ENCODE peak calls at places on chromosomes 4 and X, in eight cellular contexts. Y is IMR-90, W is GM12878, I is colonic mucosa, C is neural progenitor cell, T is MM.1S, F is GM23248, B is HCT116. P is an unnamed sample. For H3K4me1, the result is how much of the 10 kb centered on the place peaks cover.

GRCh38 chr4:24372915-24373314 is 211.4 kb downstream of the DHX15 start:
- DNase-seq in T (no peak), W (no peak), B (no peak), Y (no peak), F (no peak), C (no peak), I (no peak), P (no peak)

GRCh38 chr4:41600243-41600642 is 62.3 kb downstream of the LIMCH1 start:
- DNase-seq in T (no peak), C (no peak), Y (no peak), I (no peak), F (peak), B (peak), W (no peak), P (no peak)

GRCh38 chrX:80812176-80812575 is 2.5 kb upstream of the BRWD3 start:
- DNase-seq in F (peak), B (no peak), C (peak), Y (peak), T (peak), W (no peak), I (peak), P (peak)

GRCh38 chr4:86493460-86493859 is 100.7 kb upstream of the PTPN13 start:
- DNase-seq in F (peak), W (no peak), T (no peak), B (no peak), C (no peak), I (no peak), Y (peak), P (peak)

GRCh38 chr4:15893967-15894366 is 44.6 kb downstream of the FGFBP1 start:
- DNase-seq in F (peak), C (no peak), I (no peak), T (no peak), W (no peak), B (peak), Y (peak), P (peak)

GRCh38 chr4:137950286-137950685 is 291.9 kb downstream of the SLC7A11 start:
- DNase-seq in B (no peak), W (no peak), C (no peak), T (no peak), I (no peak), Y (no peak), F (no peak), P (no peak)

GRCh38 chr4:58760100-58760499 is 1649.9 kb upstream of the IGFBP7 start:
- DNase-seq in B (no peak), T (no peak), F (no peak), C (no peak), I (no peak), W (no peak), Y (no peak), P (no peak)

GRCh38 chr4:749771-750666 is 44.4 kb downstream of the PCGF3 start:
- DNase-seq in I (no peak), Y (peak), B (no peak), C (no peak), W (no peak), F (peak), T (no peak), P (peak)

GRCh38 chr4:88999392-88999791 is 57.6 kb downstream of the FAM13A start:
- DNase-seq in I (no peak), F (no peak), B (no peak), W (no peak), C (no peak), Y (no peak), T (no peak), P (no peak)

GRCh38 chrX:55981603-55982002 is 250.6 kb upstream of the KLF8 start:
- DNase-seq in I (no peak), B (no peak), Y (no peak), F (no peak), W (no peak), C (no peak), T (no peak), P (no peak)

GRCh38 chrX:21798677-21799219 is 40.7 kb upstream of the MBTPS2 start:
- DNase-seq in Y (peak), C (no peak), T (no peak), I (no peak), B (peak), W (no peak), F (peak), P (no peak)

GRCh38 chrX:123859409-123859827 is 435 bp upstream of the XIAP start:
- DNase-seq in Y (no peak), C (no peak), B (no peak), W (peak), T (no peak), I (peak), F (no peak), P (peak)

GRCh38 chr4:158807696-158808095 is 38.9 kb downstream of the FNIP2 start:
- DNase-seq in I (no peak), C (no peak), Y (no peak), T (no peak), W (no peak), B (no peak), F (no peak), P (no peak)

GRCh38 chr4:92305148-92305877 is 1.5 kb downstream of the GRID2 start:
- DNase-seq in T (peak), W (no peak), Y (peak), I (no peak), B (peak), C (peak), F (peak), P (peak)

GRCh38 chr4:74969507-74970474 is 36.9 kb downstream of the PARM1 start:
- DNase-seq in T (no peak), Y (no peak), F (no peak), W (no peak), I (no peak), C (peak), B (no peak), P (no peak)

GRCh38 chr4:141654098-141654497 is 17.7 kb downstream of the IL15 start:
- DNase-seq in W (no peak), B (no peak), F (peak), T (no peak), Y (peak), C (peak), I (peak), P (peak)

GRCh38 chrX:149829751-149830191 is 48.0 kb downstream of the MAGEA9 start:
- DNase-seq in C (peak), B (no peak), I (no peak), Y (peak), W (peak), T (no peak), F (peak), P (peak)

GRCh38 chrX:72060196-72060974 is 71.3 kb downstream of the RTL5 start:
- DNase-seq in F (peak), B (no peak), C (peak), W (no peak), Y (peak), T (no peak), I (no peak), P (no peak)

DNA sequence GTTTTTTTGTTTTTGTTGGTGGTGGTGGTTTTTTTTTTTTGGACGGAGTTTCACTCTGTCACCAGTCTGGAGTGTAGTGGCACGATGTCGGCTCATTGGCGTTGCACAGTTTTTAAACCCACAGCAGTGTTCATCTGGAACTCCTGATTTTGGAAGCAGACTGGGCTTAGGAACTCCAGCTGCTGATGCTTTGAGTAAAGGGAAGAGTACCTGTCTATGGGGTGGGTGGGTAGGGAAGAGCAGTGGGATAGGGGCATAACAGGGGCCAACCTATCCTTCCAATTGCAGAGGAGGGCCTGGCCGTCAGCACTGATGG is 2.0 kb downstream of the CD99 start:
- DNase-seq in T (no peak), Y (no peak), F (peak), I (no peak), B (no peak), W (no peak), C (no peak), P (no peak)
- H3K9ac ChIP-seq in T (no peak), Y (peak), F (peak), I (peak), B (no peak), W (peak), C (no peak), P (peak)

GRCh38 chr4:77802406-77802805 is 16.8 kb downstream of the CNOT6L start:
- DNase-seq in I (no peak), Y (no peak), B (no peak), F (no peak), C (no peak), T (no peak), W (no peak), P (no peak)
- H3K4me1 ChIP-seq in I (under half), Y (under half), B (under half), F (under half), C (under half), T (under half), W (under half), P (under half)

DNA sequence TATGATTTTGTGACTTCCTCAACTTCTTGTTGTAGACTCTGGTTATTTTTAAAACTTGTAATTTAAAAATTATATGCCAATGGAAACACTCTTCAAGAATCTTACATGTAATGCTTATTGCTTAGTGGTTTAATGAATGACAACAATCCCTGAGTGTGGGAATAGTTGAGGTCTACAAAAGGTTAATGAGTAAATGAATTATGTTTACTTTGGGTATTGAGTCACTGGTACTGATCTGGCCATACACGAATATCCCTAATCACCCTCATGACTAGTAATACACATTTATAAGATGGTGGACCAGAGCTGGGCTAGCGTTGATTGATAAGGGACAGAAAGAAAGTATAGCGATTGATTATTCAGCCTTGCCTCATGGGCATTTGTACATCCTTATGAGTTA is 47.1 kb downstream of the FGF2 start:
- DNase-seq in F (peak), I (no peak), W (no peak), Y (peak), T (no peak), C (no peak), B (no peak), P (peak)
- H3K9ac ChIP-seq in F (peak), I (no peak), W (no peak), Y (no peak), T (no peak), C (no peak), B (no peak), P (no peak)

DNA sequence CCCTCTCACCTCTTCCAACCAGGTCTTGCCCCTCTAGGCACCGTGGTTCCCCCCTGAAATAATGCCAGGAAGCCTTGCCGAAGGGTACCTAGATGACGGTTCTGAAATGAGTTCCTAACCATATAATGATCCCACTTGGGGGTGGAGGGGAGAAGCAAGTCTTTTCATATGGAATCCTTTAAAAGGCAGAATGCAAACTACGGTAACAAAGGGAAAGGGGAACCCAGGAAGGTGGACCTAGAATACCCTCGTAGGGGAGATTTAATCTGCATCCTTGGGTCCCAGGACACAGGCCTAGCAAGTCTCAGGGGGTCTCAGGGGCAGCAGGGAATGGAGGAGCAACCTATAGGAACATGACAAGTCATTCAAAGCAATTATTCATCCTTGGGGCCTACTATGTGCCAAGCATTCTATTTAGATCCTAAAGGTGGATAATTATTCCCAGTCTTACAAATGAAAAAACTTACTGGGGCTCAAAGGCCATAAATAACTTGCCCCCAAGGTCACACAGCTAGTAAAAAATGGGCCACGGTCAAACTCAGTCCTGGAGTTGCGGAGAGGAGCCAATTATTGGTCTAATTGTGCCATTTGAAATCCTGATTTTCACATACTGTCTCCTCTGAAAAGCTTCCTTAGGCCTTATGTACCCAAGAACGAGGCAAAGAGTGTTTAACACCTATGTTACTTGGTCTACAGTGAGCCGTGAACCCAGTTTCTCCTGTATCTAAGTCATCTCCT is 8.8 kb downstream of the BCOR start:
- DNase-seq in I (no peak), C (no peak), B (no peak), W (no peak), F (no peak), T (no peak), Y (no peak), P (no peak)
- H3K4me1 ChIP-seq in I (under half), C (half or more), B (half or more), W (under half), F (under half), T (under half), Y (under half), P (under half)

GRCh38 chr4:7003176-7003878 is 39.8 kb upstream of the TADA2B start:
- DNase-seq in T (no peak), B (no peak), I (no peak), C (no peak), W (no peak), F (no peak), Y (no peak), P (no peak)
- H3K9ac ChIP-seq in T (no peak), B (no peak), I (no peak), C (no peak), W (no peak), F (no peak), Y (no peak), P (no peak)

DNA sequence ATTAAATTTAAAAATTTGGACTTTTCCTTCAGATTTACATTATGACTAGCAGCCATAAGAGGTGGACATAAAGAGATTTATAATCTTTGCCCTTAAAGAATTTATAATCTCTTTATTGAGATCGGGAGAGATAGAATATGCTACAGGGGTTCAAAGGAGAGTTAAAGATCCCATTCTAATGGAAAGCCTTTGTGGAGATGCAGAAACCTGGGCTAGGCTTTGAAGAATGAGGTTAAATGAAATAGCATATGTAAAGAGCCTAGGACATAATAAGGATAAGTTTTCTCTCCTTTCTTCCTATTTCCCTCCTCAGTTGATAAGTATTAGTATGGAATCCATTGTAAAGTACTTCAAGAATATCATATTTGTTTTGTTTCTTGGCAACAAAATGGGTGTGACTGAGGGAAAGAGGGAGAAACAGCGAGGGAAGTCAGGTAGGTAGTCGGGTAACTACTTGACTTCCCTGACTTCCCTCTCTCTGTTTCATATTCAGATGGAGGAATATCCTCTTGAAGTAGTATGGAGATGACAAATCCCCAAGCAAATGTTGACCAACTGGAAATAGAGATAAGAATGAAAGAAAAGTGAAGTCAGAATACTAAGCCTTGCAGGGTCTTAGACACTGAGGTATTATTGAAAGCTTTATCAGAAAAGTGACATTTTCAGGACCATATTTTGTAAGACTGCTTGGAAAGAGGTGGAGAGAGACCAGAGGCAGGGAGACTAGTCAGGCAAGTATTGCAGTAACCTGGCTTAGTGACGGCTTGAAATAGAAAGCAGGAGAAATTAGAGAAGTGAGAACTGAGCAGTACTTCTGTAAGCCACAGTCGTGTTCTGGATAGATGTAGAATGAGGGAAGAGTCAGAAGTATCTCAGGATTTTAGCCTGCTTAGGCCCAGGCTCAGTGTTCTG is 82.9 kb downstream of the PDLIM5 start:
- DNase-seq in F (no peak), T (peak), Y (no peak), I (no peak), W (peak), C (no peak), B (no peak), P (no peak)
- H3K4me1 ChIP-seq in F (under half), T (under half), Y (under half), I (under half), W (under half), C (half or more), B (half or more), P (under half)

DNA sequence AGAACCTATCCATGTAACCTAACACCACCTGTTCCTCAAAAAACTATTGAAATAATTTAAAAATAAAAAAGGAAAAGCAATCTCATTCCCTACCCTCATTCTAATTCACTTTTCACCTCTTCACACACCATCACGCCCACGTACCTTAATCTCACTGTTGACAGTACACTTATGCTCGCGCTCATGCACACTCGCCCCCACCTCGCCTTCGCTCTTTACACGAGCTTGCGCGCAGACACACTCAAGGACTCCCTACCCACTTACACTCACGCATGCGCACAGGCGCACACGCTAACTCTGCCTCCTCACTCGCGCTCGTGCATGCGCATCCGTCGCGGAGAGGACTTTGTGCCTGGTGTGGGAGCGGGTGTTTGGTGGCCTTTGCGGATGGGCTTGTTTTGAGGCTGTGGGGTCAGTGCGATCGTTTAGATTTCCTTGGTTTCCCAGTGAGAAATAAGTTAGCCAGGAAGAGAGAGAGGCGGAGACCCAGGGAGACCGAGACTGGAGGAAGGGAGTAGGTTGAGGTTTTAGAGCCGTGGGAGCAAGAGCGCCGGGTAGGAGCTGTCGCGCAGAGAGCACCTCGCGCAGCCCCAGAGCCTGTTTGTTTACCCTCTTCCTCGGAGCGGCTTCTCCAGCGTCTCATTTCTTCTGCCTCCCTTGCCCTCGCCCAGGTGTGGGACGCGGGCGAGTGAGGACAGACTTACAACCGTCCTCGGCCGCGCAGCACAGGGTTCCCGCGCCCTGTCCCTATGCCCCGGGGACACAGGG is 8.1 kb upstream of the GSX2 start:
- DNase-seq in Y (peak), W (peak), T (peak), F (peak), C (peak), I (peak), B (no peak), P (peak)
- H3K9ac ChIP-seq in Y (peak), W (peak), T (no peak), F (peak), C (no peak), I (peak), B (peak), P (peak)

GRCh38 chrX:19776753-19777152 is 110.6 kb downstream of the SH3KBP1 start:
- DNase-seq in I (no peak), Y (no peak), C (no peak), B (no peak), T (peak), W (no peak), F (no peak), P (no peak)
- H3K4me1 ChIP-seq in I (under half), Y (under half), C (under half), B (under half), T (under half), W (under half), F (under half), P (under half)

GRCh38 chrX:101416691-101417090 is 8.7 kb downstream of the HNRNPH2 start:
- DNase-seq in B (no peak), F (no peak), C (no peak), Y (no peak), T (no peak), W (no peak), I (no peak), P (peak)

GRCh38 chrX:101419489-101419888 is 11.5 kb downstream of the HNRNPH2 start:
- DNase-seq in F (no peak), I (peak), C (no peak), T (no peak), Y (no peak), W (no peak), B (no peak), P (no peak)

GRCh38 chrX:101415180-101416130 is 7.4 kb downstream of the HNRNPH2 start:
- DNase-seq in C (peak), F (peak), T (peak), B (no peak), I (peak), Y (peak), W (peak), P (peak)

GRCh38 chrX:101417190-101417589 is 9.2 kb downstream of the HNRNPH2 start:
- DNase-seq in B (no peak), Y (no peak), T (no peak), I (no peak), C (no peak), W (no peak), F (no peak), P (no peak)

GRCh38 chrX:101417981-101418841 is 10.2 kb downstream of the HNRNPH2 start:
- DNase-seq in B (no peak), T (no peak), Y (no peak), F (peak), C (peak), I (peak), W (no peak), P (peak)
- H3K9ac ChIP-seq in B (no peak), T (peak), Y (peak), F (peak), C (peak), I (peak), W (peak), P (peak)